ENCODE peak calls at places on chromosomes 16 and 17, in four cellular contexts. One of them, this sample, is unnamed.

GRCh38 chr17:17837966-17838962 is 1.5 kb upstream of the SREBF1 start:
- DNase-seq in GM12891: no peak
- DNase-seq in left ventricle myocardium inferior: peak
- DNase-seq in right lobe of liver: no peak
- DNase-seq in this sample: peak

GRCh38 chr16:66776457-66776856 is 24.9 kb downstream of the TERB1 start:
- DNase-seq in GM12891: no peak
- DNase-seq in right lobe of liver: no peak
- DNase-seq in left ventricle myocardium inferior: no peak
- DNase-seq in this sample: no peak

GRCh38 chr17:62792122-62792800 is 15.9 kb downstream of the MARCHF10 start:
- DNase-seq in right lobe of liver: no peak
- DNase-seq in left ventricle myocardium inferior: no peak
- DNase-seq in GM12891: no peak
- DNase-seq in this sample: no peak

GRCh38 chr17:65678534-65678933 is 117.1 kb upstream of the AXIN2 start:
- DNase-seq in left ventricle myocardium inferior: no peak
- DNase-seq in GM12891: no peak
- DNase-seq in right lobe of liver: no peak
- DNase-seq in this sample: no peak

GRCh38 chr17:73362697-73363096 is 50.9 kb upstream of the CDC42EP4 start:
- DNase-seq in left ventricle myocardium inferior: no peak
- DNase-seq in GM12891: no peak
- DNase-seq in right lobe of liver: no peak
- DNase-seq in this sample: no peak

GRCh38 chr17:59149841-59150511 is 5.0 kb downstream of the SKA2 start:
- DNase-seq in GM12891: no peak
- DNase-seq in left ventricle myocardium inferior: no peak
- DNase-seq in right lobe of liver: no peak
- DNase-seq in this sample: no peak

GRCh38 chr17:50952889-50953288 is 86.7 kb upstream of the TOB1 start:
- DNase-seq in right lobe of liver: peak
- DNase-seq in left ventricle myocardium inferior: no peak
- DNase-seq in GM12891: no peak
- DNase-seq in this sample: no peak

GRCh38 chr16:57358527-57359095 is at the start of gene CCL22:
- DNase-seq in right lobe of liver: no peak
- DNase-seq in left ventricle myocardium inferior: no peak
- DNase-seq in GM12891: no peak
- DNase-seq in this sample: no peak

GRCh38 chr17:42655528-42655927 is 3.6 kb upstream of the TUBG2 start:
- DNase-seq in GM12891: no peak
- DNase-seq in right lobe of liver: no peak
- DNase-seq in left ventricle myocardium inferior: no peak
- DNase-seq in this sample: no peak

GRCh38 chr16:5056347-5056746 is 9.4 kb downstream of the C16orf89 start:
- DNase-seq in GM12891: peak
- DNase-seq in right lobe of liver: no peak
- DNase-seq in left ventricle myocardium inferior: no peak
- DNase-seq in this sample: no peak

GRCh38 chr17:66633322-66633965 is 201.5 kb upstream of the CACNG5 start:
- DNase-seq in left ventricle myocardium inferior: no peak
- DNase-seq in GM12891: no peak
- DNase-seq in right lobe of liver: no peak
- DNase-seq in this sample: no peak

This sample was measured in heart right ventricle.